ENCODE peak calls at places on chromosomes 7 and 10, in nine cellular contexts. M, C, R, P, B, S, G, Z and T are unnamed samples. For H3K4me1, the result is how much of the 10 kb centered on the place peaks cover.

GRCh38 chr7:11424006-11424405 is 408.0 kb downstream of the THSD7A start:
- DNase-seq in M (no peak), C (no peak), R (no peak), P (no peak), B (no peak), S (no peak), G (no peak), Z (no peak), T (no peak)

GRCh38 chr7:76011437-76011836 is 17.0 kb upstream of the TMEM120A start:
- DNase-seq in M (no peak), C (no peak), R (no peak), P (no peak), B (no peak), S (no peak), G (no peak), Z (no peak), T (peak)

GRCh38 chr10:79027147-79028055 is 41.4 kb upstream of the ZMIZ1 start:
- DNase-seq in M (no peak), C (peak), R (no peak), P (peak), B (no peak), S (no peak), G (no peak), Z (no peak), T (peak)

GRCh38 chr7:16889851-16890443 is 8.2 kb upstream of the AGR3 start:
- DNase-seq in M (no peak), C (no peak), R (peak), P (no peak), B (no peak), S (no peak), G (no peak), Z (no peak), T (no peak)

GRCh38 chr7:155517452-155517851 is 28.9 kb downstream of the CNPY1 start:
- DNase-seq in M (no peak), C (no peak), R (no peak), P (no peak), B (no peak), S (no peak), G (no peak), Z (no peak), T (no peak)

GRCh38 chr10:4353059-4353655 is 472.9 kb upstream of the AKR1E2 start:
- DNase-seq in M (no peak), C (no peak), R (peak), P (no peak), B (no peak), S (no peak), G (no peak), Z (no peak), T (no peak)

GRCh38 chr7:2757904-2758672 is 70.1 kb downstream of the AMZ1 start:
- DNase-seq in M (peak), C (no peak), R (peak), P (peak), B (no peak), S (peak), G (no peak), Z (peak), T (peak)

GRCh38 chr7:102155821-102156441 is 130.7 kb upstream of the SH2B2 start:
- DNase-seq in M (no peak), C (no peak), R (no peak), P (no peak), B (no peak), S (no peak), G (no peak), Z (no peak), T (no peak)

GRCh38 chr7:89695241-89695640 is 459.0 kb upstream of the STEAP1 start:
- DNase-seq in M (no peak), C (no peak), R (no peak), P (no peak), B (no peak), S (peak), G (no peak), Z (no peak), T (no peak)

GRCh38 chr10:126111562-126111961 is 215.2 kb downstream of the FANK1 start:
- DNase-seq in M (no peak), C (no peak), R (no peak), P (no peak), B (no peak), S (no peak), G (no peak), Z (no peak), T (peak)

GRCh38 chr10:13716161-13717071 is 129.7 kb downstream of the PRPF18 start:
- DNase-seq in M (no peak), C (no peak), R (no peak), P (no peak), B (no peak), S (no peak), G (no peak), Z (no peak), T (no peak)

GRCh38 chr10:79424221-79425073 is 21.0 kb downstream of the ZCCHC24 start:
- DNase-seq in M (no peak), C (peak), R (no peak), P (peak), B (peak), S (no peak), G (no peak), Z (peak), T (no peak)

GRCh38 chr7:43018446-43018845 is 86.3 kb downstream of the MRPL32 start:
- DNase-seq in M (no peak), C (no peak), R (peak), P (no peak), B (no peak), S (peak), G (no peak), Z (no peak), T (no peak)

GRCh38 chr7:73717991-73718405 is 1.5 kb downstream of the STX1A start:
- DNase-seq in M (peak), C (no peak), R (peak), P (no peak), B (peak), S (no peak), G (no peak), Z (no peak), T (peak)

GRCh38 chr10:60290558-60290957 is 99.1 kb downstream of the ANK3 start:
- DNase-seq in M (no peak), C (no peak), R (no peak), P (no peak), B (no peak), S (no peak), G (peak), Z (no peak), T (no peak)

GRCh38 chr7:147014596-147014995 is 898.0 kb downstream of the CNTNAP2 start:
- DNase-seq in M (no peak), C (no peak), R (no peak), P (no peak), B (no peak), S (no peak), G (peak), Z (no peak), T (no peak)

GRCh38 chr10:108244443-108245228 is 1080.1 kb upstream of the SORCS1 start:
- DNase-seq in M (no peak), C (no peak), R (peak), P (no peak), B (peak), S (no peak), G (no peak), Z (no peak), T (no peak)

GRCh38 chr7:1232623-1233327 is at the start of gene UNCX:
- DNase-seq in M (no peak), C (no peak), R (no peak), P (no peak), B (no peak), S (no peak), G (peak), Z (no peak), T (no peak)

DNA sequence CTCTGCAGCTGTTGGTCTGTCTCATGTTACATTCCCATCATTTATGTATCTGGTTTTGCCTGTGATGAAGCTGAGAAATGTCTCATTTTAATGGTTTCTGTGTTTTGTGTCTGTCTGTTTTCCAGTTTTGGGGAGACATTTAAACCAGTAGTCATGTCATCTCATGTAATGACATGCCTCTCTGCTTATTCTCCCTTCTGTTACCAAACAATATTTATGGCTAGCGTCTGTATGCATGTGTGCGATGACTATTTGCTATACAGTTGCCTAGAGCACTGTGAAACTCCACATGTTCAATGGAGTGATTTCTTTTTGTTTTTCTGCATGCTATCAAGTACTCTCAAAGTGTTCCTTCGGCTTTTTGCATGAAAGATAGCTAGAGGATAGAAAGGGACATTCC is 132.0 kb downstream of the ST7 start:
- DNase-seq in M (no peak), C (no peak), R (peak), P (no peak), B (no peak), S (no peak), G (no peak), Z (no peak), T (no peak)
- H3K4me1 ChIP-seq in M (under half), C (under half), R (under half), P (under half), B (under half), S (under half), G (under half), Z (under half), T (under half)

GRCh38 chr7:108529341-108529740 is 3.4 kb upstream of the PNPLA8 start:
- DNase-seq in M (no peak), C (no peak), R (no peak), P (no peak), B (no peak), S (no peak), G (peak), Z (no peak), T (no peak)
- H3K4me1 ChIP-seq in M (under half), C (under half), R (under half), P (under half), B (under half), S (under half), G (under half), Z (under half), T (under half)

GRCh38 chr7:47188653-47189315 is 393.1 kb downstream of the TNS3 start:
- DNase-seq in M (no peak), C (no peak), R (no peak), P (no peak), B (no peak), S (no peak), G (no peak), Z (no peak), T (no peak)
- H3K4me1 ChIP-seq in M (under half), C (under half), R (under half), P (under half), B (under half), S (under half), G (under half), Z (under half), T (under half)

GRCh38 chr10:10527861-10528562 is 489.7 kb upstream of the CELF2 start:
- DNase-seq in M (no peak), C (no peak), R (no peak), P (no peak), B (no peak), S (no peak), G (no peak), Z (no peak), T (no peak)
- H3K4me1 ChIP-seq in M (under half), C (under half), R (under half), P (under half), B (under half), S (under half), G (under half), Z (under half), T (under half)

GRCh38 chr7:90766814-90767564 is 170.9 kb downstream of the CDK14 start:
- DNase-seq in M (no peak), C (no peak), R (peak), P (no peak), B (no peak), S (peak), G (peak), Z (peak), T (no peak)
- H3K4me1 ChIP-seq in M (under half), C (under half), R (under half), P (under half), B (under half), S (under half), G (under half), Z (under half), T (under half)

DNA sequence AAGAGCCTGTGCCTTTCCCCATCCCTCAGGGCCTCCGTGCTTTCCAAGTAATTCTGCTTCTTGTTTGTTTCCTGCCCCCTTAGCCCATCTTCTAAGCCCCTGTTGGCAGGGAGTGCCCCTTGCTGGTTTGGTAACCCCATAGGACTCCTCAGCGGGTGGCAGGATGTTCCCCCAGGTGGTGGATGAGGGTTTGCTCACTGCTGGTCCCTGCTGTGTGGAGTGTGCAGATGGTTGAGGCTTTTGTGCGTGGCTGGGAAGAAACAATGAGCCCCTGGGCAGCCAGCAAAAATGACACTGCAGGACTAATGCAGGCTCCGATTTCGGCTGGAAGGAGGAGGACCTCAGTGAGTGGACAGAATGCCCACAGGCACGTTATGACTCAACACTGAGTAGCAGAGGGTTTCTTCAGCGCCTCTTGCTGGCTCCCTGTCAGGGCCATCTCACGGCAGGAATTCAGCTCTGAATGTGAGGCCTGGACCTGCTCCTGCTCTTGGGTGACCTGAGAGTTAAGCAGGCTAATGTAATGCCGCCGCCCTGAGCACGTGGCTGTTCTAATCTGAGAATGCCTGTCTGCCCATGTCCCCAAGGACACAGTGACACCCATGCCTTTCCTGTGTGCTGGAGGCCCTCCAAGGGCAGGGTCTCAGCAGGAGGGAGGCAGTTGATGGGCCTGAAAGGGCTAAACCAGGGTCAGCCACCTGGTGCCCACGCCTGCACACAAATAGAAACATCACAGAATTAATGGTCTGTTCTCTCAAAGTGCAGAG is 16.6 kb downstream of the BAG3 start:
- DNase-seq in M (no peak), C (no peak), R (peak), P (no peak), B (no peak), S (peak), G (peak), Z (no peak), T (peak)
- H3K4me1 ChIP-seq in M (under half), C (half or more), R (under half), P (under half), B (under half), S (half or more), G (under half), Z (under half), T (half or more)

GRCh38 chr7:100546129-100546867 is 7.3 kb downstream of the AGFG2 start:
- DNase-seq in M (no peak), C (no peak), R (no peak), P (no peak), B (no peak), S (peak), G (no peak), Z (peak), T (no peak)

GRCh38 chr7:100546868-100547800 is 8.1 kb downstream of the AGFG2 start:
- DNase-seq in M (no peak), C (no peak), R (no peak), P (no peak), B (no peak), S (no peak), G (no peak), Z (no peak), T (no peak)

GRCh38 chr7:100544949-100545635 is 6.1 kb downstream of the AGFG2 start:
- DNase-seq in M (no peak), C (no peak), R (peak), P (no peak), B (no peak), S (no peak), G (no peak), Z (no peak), T (no peak)

GRCh38 chr7:100545636-100546128 is 6.7 kb downstream of the AGFG2 start:
- DNase-seq in M (peak), C (no peak), R (peak), P (no peak), B (no peak), S (peak), G (peak), Z (no peak), T (peak)

DNA sequence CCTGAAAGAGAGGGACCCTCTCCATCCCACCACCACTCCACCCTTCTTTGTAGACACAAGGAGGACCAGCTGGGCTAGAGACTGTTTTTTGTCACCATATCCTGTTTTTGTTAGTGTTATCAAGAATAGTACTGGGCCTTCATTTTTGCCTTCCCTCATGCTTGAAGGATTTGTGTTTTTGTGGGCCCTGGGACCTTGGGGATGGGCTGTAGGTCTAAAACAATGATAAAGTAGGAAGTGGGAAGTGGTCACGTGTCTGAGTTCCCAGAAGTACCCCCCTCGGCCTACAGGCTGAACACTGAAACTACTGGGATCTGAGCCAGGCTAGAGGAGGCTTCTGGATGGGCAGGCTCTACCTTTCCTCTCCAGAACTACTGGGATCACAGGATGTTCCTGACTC is 8.9 kb downstream of the AGFG2 start:
- DNase-seq in M (no peak), C (no peak), R (no peak), P (no peak), B (no peak), S (no peak), G (no peak), Z (no peak), T (no peak)
- H3K4me1 ChIP-seq in M (half or more), C (half or more), R (under half), P (half or more), B (under half), S (half or more), G (under half), Z (under half), T (under half)

DNA sequence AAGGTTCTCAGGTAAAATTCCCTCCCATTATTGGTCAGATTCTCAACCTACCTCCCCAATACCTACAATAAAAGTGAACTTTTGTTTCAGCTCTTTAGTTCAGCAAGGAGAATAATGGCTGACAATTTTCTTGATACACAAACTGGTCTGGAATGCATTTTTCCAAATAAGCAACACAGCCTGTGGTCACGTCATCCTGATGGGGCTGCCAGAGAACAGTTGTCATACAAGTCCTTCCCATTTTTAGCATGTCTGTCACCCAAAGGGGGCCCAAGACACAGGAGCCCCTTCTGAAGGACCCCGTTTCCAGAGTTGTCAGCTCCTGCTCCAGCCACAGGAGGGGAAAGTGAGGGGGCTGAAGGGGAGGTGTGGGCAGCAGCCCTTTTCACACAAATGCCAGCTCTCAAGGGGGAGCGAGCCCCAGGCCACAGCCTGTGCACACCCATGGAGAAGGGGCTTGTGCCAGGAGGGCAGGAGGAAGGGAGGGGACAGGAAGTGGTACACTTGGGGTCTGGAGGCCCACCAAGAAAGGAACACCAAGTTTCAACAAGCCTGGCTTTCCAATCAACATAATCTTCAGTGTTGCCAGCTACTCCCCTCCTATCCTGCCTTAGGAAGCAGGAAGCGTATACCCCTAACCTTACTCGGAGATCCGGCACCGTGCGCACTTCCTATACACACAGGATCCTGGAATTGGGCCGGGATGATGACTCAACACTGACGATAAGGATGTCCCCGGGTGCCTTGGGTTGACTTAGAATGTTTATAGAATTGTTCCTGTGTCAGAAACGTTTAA is 43.4 kb upstream of the PDLIM1 start:
- DNase-seq in M (no peak), C (peak), R (peak), P (no peak), B (no peak), S (peak), G (no peak), Z (peak), T (peak)
- H3K4me1 ChIP-seq in M (under half), C (under half), R (under half), P (under half), B (under half), S (under half), G (under half), Z (under half), T (under half)